ENCODE peak calls at places on chromosomes 5 and 9, in five cellular contexts. K is mesenchymal stem cell, Z is psoas muscle, J is SK-N-MC, I is tibial nerve. W is an unnamed sample.

GRCh38 chr5:114789773-114790402 is 379.8 kb downstream of the TRIM36 start:
- DNase-seq in K (peak), Z (no peak), J (peak), I (no peak), W (peak)

GRCh38 chr9:89604463-89605180 is at the start of gene GADD45G:
- DNase-seq in K (peak), Z (peak), J (no peak), I (peak), W (no peak)

GRCh38 chr5:172603425-172603824 is 37.6 kb upstream of the NEURL1B start:
- DNase-seq in K (peak), Z (no peak), J (no peak), I (no peak), W (no peak)

GRCh38 chr5:54148062-54148461 is 162.3 kb downstream of the ARL15 start:
- DNase-seq in K (no peak), Z (no peak), J (no peak), I (no peak), W (no peak)

GRCh38 chr9:89939893-89940292 is 335.1 kb downstream of the GADD45G start:
- DNase-seq in K (no peak), Z (no peak), J (no peak), I (no peak), W (no peak)

GRCh38 chr9:114830546-114830945 is 24.7 kb upstream of the TNFSF15 start:
- DNase-seq in K (no peak), Z (no peak), J (no peak), I (no peak), W (no peak)

GRCh38 chr5:66230551-66230950 is 86.5 kb downstream of the SREK1 start:
- DNase-seq in K (peak), Z (no peak), J (no peak), I (no peak), W (no peak)

GRCh38 chr5:74021090-74021489 is 395.1 kb downstream of the ARHGEF28 start:
- DNase-seq in K (no peak), Z (no peak), J (no peak), I (no peak), W (no peak)

GRCh38 chr5:135212361-135213033 is 178.5 kb upstream of the PITX1 start:
- DNase-seq in K (no peak), Z (no peak), J (no peak), I (no peak), W (no peak)

GRCh38 chr9:105233836-105234235 is 10.6 kb upstream of the SLC44A1 start:
- DNase-seq in K (no peak), Z (no peak), J (peak), I (no peak), W (no peak)

GRCh38 chr9:91839926-91840464 is 110.0 kb downstream of the ROR2 start:
- DNase-seq in K (no peak), Z (no peak), J (no peak), I (no peak), W (no peak)

GRCh38 chr5:116576043-116576713 is 1.6 kb upstream of the SEMA6A start:
- DNase-seq in K (peak), Z (peak), J (no peak), I (no peak), W (peak)

GRCh38 chr5:88785396-88786216 is 97.4 kb downstream of the MEF2C start:
- DNase-seq in K (peak), Z (no peak), J (peak), I (no peak), W (no peak)

GRCh38 chr5:76709762-76710161 is 6.2 kb upstream of the F2R start:
- DNase-seq in K (peak), Z (no peak), J (peak), I (no peak), W (no peak)

GRCh38 chr9:71349218-71349617 is 227.8 kb upstream of the TRPM3 start:
- DNase-seq in K (peak), Z (no peak), J (no peak), I (no peak), W (no peak)

GRCh38 chr5:95709967-95710650 is 21.0 kb upstream of the RHOBTB3 start:
- DNase-seq in K (peak), Z (peak), J (no peak), I (no peak), W (no peak)

GRCh38 chr5:26482076-26482816 is 556.1 kb downstream of the CDH9 start:
- DNase-seq in K (peak), Z (no peak), J (no peak), I (no peak), W (no peak)

GRCh38 chr5:177592010-177592834 is at the start of gene TMED9:
- DNase-seq in K (peak), Z (peak), J (no peak), I (peak), W (peak)

GRCh38 chr5:171308453-171309275 is at the start of gene TLX3:
- DNase-seq in K (peak), Z (no peak), J (no peak), I (no peak), W (no peak)

GRCh38 chr9:116320180-116320799 is 166.7 kb downstream of the PAPPA start:
- DNase-seq in K (no peak), Z (no peak), J (no peak), I (no peak), W (no peak)

GRCh38 chr5:16669776-16670175 is 53.0 kb upstream of the RETREG1 start:
- DNase-seq in K (peak), Z (no peak), J (no peak), I (no peak), W (no peak)

GRCh38 chr5:74865799-74866652 is at the start of gene FAM169A:
- DNase-seq in K (peak), Z (peak), J (no peak), I (no peak), W (no peak)

GRCh38 chr5:118506453-118506852 is 481.9 kb downstream of the DTWD2 start:
- DNase-seq in K (no peak), Z (no peak), J (no peak), I (no peak), W (peak)

GRCh38 chr9:80932181-80932580 is 757.2 kb downstream of the TLE1 start:
- DNase-seq in K (no peak), Z (no peak), J (no peak), I (no peak), W (no peak)

GRCh38 chr9:131290039-131290766 is 680 bp downstream of the PLPP7 start:
- DNase-seq in K (no peak), Z (peak), J (no peak), I (no peak), W (no peak)

GRCh38 chr5:119220576-119221197 is 135.1 kb upstream of the TNFAIP8 start:
- DNase-seq in K (no peak), Z (no peak), J (no peak), I (no peak), W (peak)

GRCh38 chr9:121738391-121738790 is 87.0 kb downstream of the DAB2IP start:
- DNase-seq in K (no peak), Z (no peak), J (no peak), I (no peak), W (peak)

GRCh38 chr5:10635257-10635860 is 71.5 kb downstream of the ANKRD33B start:
- DNase-seq in K (peak), Z (no peak), J (no peak), I (no peak), W (peak)

GRCh38 chr9:115691097-115691496 is 462.5 kb upstream of the PAPPA start:
- DNase-seq in K (peak), Z (no peak), J (no peak), I (no peak), W (no peak)

GRCh38 chr9:137174722-137175293 is 3.0 kb upstream of the TMEM210 start:
- DNase-seq in K (no peak), Z (no peak), J (no peak), I (no peak), W (no peak)

GRCh38 chr9:32072568-32072967 is 311.9 kb upstream of the ACO1 start:
- DNase-seq in K (no peak), Z (no peak), J (no peak), I (no peak), W (no peak)

DNA sequence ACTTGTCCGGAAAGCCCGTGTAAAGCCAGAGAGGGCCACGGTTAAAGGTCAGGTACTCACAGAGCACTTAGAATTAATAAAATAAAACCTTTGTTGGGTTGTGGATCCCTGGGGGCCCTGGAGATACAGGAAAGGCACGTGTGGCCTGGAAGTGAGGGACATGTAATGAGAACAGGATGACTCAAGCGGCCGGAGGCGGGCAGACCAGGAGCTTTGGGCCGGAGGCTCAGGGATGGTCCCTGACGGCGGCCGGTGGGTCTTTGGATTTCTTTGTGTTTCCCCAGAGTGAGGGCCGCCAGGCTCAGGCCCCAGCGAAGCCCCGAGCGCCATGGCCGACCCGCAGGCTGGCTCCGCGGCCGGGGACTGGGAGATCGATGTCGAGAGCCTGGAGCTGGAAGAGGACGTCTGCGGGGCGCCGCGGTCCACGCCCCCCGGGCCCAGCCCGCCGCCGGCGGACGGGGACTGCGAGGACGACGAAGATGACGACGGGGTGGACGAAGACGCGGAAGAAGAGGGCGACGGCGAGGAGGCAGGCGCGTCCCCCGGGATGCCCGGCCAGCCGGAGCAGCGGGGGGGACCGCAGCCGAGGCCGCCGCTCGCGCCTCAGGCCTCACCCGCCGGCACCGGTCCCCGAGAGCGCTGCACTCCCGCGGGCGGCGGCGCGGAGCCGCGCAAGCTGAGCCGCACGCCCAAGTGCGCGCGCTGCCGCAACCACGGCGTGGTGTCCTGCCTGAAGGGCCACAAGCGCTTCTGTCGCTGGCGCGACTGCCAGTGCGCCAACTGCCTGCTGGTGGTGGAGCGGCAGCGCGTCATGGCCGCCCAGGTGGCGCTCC is 1.3 kb downstream of the DMRT2 start:
- DNase-seq in K (no peak), Z (peak), J (no peak), I (peak), W (peak)
- H3K4me3 ChIP-seq in K (no peak), Z (peak), J (no peak), I (peak), W (peak)

GRCh38 chr5:168302785-168303184 is 11.3 kb downstream of the WWC1 start:
- DNase-seq in K (no peak), Z (no peak), J (no peak), I (no peak), W (no peak)

GRCh38 chr5:168305281-168305680 is 13.8 kb downstream of the WWC1 start:
- DNase-seq in K (no peak), Z (no peak), J (no peak), I (no peak), W (no peak)

GRCh38 chr5:168301593-168302388 is 10.3 kb downstream of the WWC1 start:
- DNase-seq in K (no peak), Z (no peak), J (no peak), I (no peak), W (no peak)

GRCh38 chr5:168303398-168304020 is 12.1 kb downstream of the WWC1 start:
- DNase-seq in K (no peak), Z (no peak), J (no peak), I (no peak), W (no peak)

GRCh38 chr5:168304349-168304748 is 12.9 kb downstream of the WWC1 start:
- DNase-seq in K (no peak), Z (no peak), J (no peak), I (no peak), W (no peak)
- H3K27ac ChIP-seq in K (no peak), Z (no peak), J (no peak), I (no peak), W (no peak)

GRCh38 chr5:150490296-150490669 is 17.6 kb upstream of the NDST1 start:
- DNase-seq in K (no peak), Z (no peak), J (no peak), I (no peak), W (no peak)

GRCh38 chr5:150488519-150489357 is 19.2 kb upstream of the NDST1 start:
- DNase-seq in K (peak), Z (peak), J (no peak), I (peak), W (peak)

GRCh38 chr5:150487199-150488061 is 20.5 kb upstream of the NDST1 start:
- DNase-seq in K (peak), Z (peak), J (no peak), I (no peak), W (peak)

GRCh38 chr5:150490754-150491153 is 17.2 kb upstream of the NDST1 start:
- DNase-seq in K (no peak), Z (no peak), J (no peak), I (no peak), W (no peak)

GRCh38 chr5:150489358-150490295 is 18.3 kb upstream of the NDST1 start:
- DNase-seq in K (peak), Z (no peak), J (no peak), I (no peak), W (peak)
- H3K4me3 ChIP-seq in K (no peak), Z (peak), J (no peak), I (no peak), W (peak)

GRCh38 chr9:135499326-135500070 is 984 bp upstream of the MRPS2 start:
- DNase-seq in K (peak), Z (peak), J (no peak), I (peak), W (peak)
- H3K27ac ChIP-seq in K (no peak), Z (peak), J (no peak), I (peak), W (no peak)

DNA sequence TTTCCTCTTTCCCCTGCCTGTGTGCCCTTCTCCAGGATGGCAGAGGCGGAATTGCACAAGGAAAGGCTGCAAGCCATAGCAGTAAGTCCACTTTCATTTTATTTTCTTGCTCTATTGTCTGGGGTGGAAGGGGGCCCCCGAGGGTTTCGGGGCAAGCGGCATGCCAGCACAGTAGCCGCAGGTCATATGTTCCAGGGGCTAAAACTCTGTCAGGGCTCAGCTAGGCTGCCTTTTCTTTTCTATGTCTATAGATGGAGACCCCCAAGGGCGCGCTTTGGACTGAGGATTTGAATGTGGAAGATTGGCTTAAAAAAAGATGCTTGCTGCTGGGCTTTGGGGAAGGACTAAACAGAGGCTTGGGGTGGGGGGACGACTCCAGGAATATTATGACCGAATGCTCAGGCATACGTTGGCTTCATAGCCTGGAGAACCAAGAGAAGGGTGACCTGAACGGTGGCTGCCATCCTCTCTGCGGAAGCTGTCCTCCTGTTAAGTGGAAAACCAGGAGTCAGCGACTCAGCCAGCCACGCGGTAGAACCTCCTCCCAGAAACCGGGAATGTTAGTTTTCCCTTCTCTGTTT is 545 bp downstream of the PALM2AKAP2 start:
- DNase-seq in K (peak), Z (peak), J (no peak), I (no peak), W (no peak)
- H3K4me3 ChIP-seq in K (peak), Z (peak), J (peak), I (peak), W (no peak)